ENCODE peak calls at places on chromosomes 1 and 21, in ten cellular contexts. One of them, this sample, is unnamed.

GRCh38 chr1:11707621-11708276 is 16.2 kb downstream of the DRAXIN start:
- DNase-seq in heart left ventricle: no peak
- DNase-seq in cardiac muscle cell: peak
- DNase-seq in nephron progenitor cell: no peak
- DNase-seq in hepatocyte: peak
- DNase-seq in activated B cell treated with CpG ODN at 0.5 μM for 24 hours: no peak
- DNase-seq in HFFc6: no peak
- DNase-seq in heart right ventricle: peak
- DNase-seq in BJ: no peak
- DNase-seq in ovary: no peak
- DNase-seq in this sample: no peak

GRCh38 chr1:207316141-207316540 is 5.3 kb upstream of the CD55 start:
- DNase-seq in heart left ventricle: no peak
- DNase-seq in cardiac muscle cell: no peak
- DNase-seq in nephron progenitor cell: no peak
- DNase-seq in hepatocyte: peak
- DNase-seq in activated B cell treated with CpG ODN at 0.5 μM for 24 hours: no peak
- DNase-seq in HFFc6: no peak
- DNase-seq in heart right ventricle: no peak
- DNase-seq in BJ: no peak
- DNase-seq in ovary: no peak
- DNase-seq in this sample: no peak

GRCh38 chr1:178238722-178239510 is 145.0 kb downstream of the RASAL2 start:
- DNase-seq in heart left ventricle: no peak
- DNase-seq in cardiac muscle cell: no peak
- DNase-seq in nephron progenitor cell: no peak
- DNase-seq in hepatocyte: peak
- DNase-seq in activated B cell treated with CpG ODN at 0.5 μM for 24 hours: no peak
- DNase-seq in HFFc6: peak
- DNase-seq in heart right ventricle: no peak
- DNase-seq in BJ: peak
- DNase-seq in ovary: no peak
- DNase-seq in this sample: no peak

GRCh38 chr1:27044613-27045091 is 32.0 kb upstream of the TENT5B start:
- DNase-seq in heart left ventricle: peak
- DNase-seq in cardiac muscle cell: peak
- DNase-seq in nephron progenitor cell: peak
- DNase-seq in hepatocyte: peak
- DNase-seq in activated B cell treated with CpG ODN at 0.5 μM for 24 hours: peak
- DNase-seq in HFFc6: peak
- DNase-seq in heart right ventricle: peak
- DNase-seq in BJ: no peak
- DNase-seq in ovary: peak
- DNase-seq in this sample: peak

GRCh38 chr1:158163000-158163947 is 17.4 kb upstream of the CD1D start:
- DNase-seq in heart left ventricle: no peak
- DNase-seq in cardiac muscle cell: no peak
- DNase-seq in nephron progenitor cell: no peak
- DNase-seq in hepatocyte: no peak
- DNase-seq in activated B cell treated with CpG ODN at 0.5 μM for 24 hours: no peak
- DNase-seq in HFFc6: no peak
- DNase-seq in heart right ventricle: no peak
- DNase-seq in BJ: no peak
- DNase-seq in ovary: no peak
- DNase-seq in this sample: no peak

GRCh38 chr1:6281511-6282402 is 20.9 kb upstream of the GPR153 start:
- DNase-seq in heart left ventricle: no peak
- DNase-seq in cardiac muscle cell: no peak
- DNase-seq in nephron progenitor cell: no peak
- DNase-seq in hepatocyte: peak
- DNase-seq in activated B cell treated with CpG ODN at 0.5 μM for 24 hours: no peak
- DNase-seq in HFFc6: no peak
- DNase-seq in heart right ventricle: no peak
- DNase-seq in BJ: no peak
- DNase-seq in ovary: no peak
- DNase-seq in this sample: no peak

GRCh38 chr1:23367451-23367790 is 2.2 kb downstream of the ZNF436 start:
- DNase-seq in heart left ventricle: no peak
- DNase-seq in cardiac muscle cell: no peak
- DNase-seq in nephron progenitor cell: no peak
- DNase-seq in hepatocyte: no peak
- DNase-seq in activated B cell treated with CpG ODN at 0.5 μM for 24 hours: no peak
- DNase-seq in HFFc6: no peak
- DNase-seq in heart right ventricle: no peak
- DNase-seq in BJ: no peak
- DNase-seq in ovary: no peak
- DNase-seq in this sample: no peak

GRCh38 chr1:154767315-154768240 is 102.5 kb downstream of the KCNN3 start:
- DNase-seq in heart left ventricle: no peak
- DNase-seq in cardiac muscle cell: no peak
- DNase-seq in nephron progenitor cell: no peak
- DNase-seq in hepatocyte: peak
- DNase-seq in activated B cell treated with CpG ODN at 0.5 μM for 24 hours: no peak
- DNase-seq in HFFc6: peak
- DNase-seq in heart right ventricle: peak
- DNase-seq in BJ: no peak
- DNase-seq in ovary: no peak
- DNase-seq in this sample: no peak

GRCh38 chr1:51736702-51737101 is 119.8 kb downstream of the OSBPL9 start:
- DNase-seq in heart left ventricle: no peak
- DNase-seq in cardiac muscle cell: peak
- DNase-seq in nephron progenitor cell: no peak
- DNase-seq in hepatocyte: peak
- DNase-seq in activated B cell treated with CpG ODN at 0.5 μM for 24 hours: no peak
- DNase-seq in HFFc6: peak
- DNase-seq in heart right ventricle: peak
- DNase-seq in BJ: no peak
- DNase-seq in ovary: no peak
- DNase-seq in this sample: no peak

DNA sequence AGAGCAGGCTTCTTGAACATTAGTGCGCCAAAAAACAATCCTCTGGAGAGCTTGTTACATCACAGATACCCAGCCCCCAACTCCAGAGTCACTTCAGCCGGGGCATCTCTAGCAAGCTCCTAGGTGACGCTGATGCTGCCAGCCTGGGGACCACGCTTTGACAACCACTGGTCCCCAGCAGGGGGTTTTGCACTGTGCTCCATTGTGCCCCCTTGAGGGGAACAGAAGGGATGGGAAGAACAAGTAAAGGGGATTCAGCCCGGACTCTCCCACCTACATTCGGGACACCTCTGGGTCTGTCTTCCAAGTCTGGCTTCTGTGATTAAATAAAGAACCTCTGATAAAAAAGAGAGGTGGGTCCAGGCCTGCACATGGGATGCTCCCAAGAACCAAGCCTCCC is 60.4 kb downstream of the ATP5PO start:
- DNase-seq in heart left ventricle: peak
- DNase-seq in cardiac muscle cell: no peak
- DNase-seq in nephron progenitor cell: no peak
- DNase-seq in hepatocyte: no peak
- DNase-seq in activated B cell treated with CpG ODN at 0.5 μM for 24 hours: no peak
- DNase-seq in HFFc6: no peak
- DNase-seq in heart right ventricle: no peak
- DNase-seq in BJ: no peak
- DNase-seq in ovary: no peak
- DNase-seq in this sample: no peak
- TF ChIP-seq CTCF in heart left ventricle: no peak
- TF ChIP-seq CTCF in cardiac muscle cell: peak
- TF ChIP-seq CTCF in nephron progenitor cell: no peak
- TF ChIP-seq CTCF in hepatocyte: no peak
- TF ChIP-seq CTCF in activated B cell treated with CpG ODN at 0.5 μM for 24 hours: no peak
- TF ChIP-seq CTCF in HFFc6: peak
- TF ChIP-seq CTCF in heart right ventricle: no peak
- TF ChIP-seq CTCF in BJ: no peak
- TF ChIP-seq CTCF in ovary: no peak
- TF ChIP-seq CTCF in this sample: peak

DNA sequence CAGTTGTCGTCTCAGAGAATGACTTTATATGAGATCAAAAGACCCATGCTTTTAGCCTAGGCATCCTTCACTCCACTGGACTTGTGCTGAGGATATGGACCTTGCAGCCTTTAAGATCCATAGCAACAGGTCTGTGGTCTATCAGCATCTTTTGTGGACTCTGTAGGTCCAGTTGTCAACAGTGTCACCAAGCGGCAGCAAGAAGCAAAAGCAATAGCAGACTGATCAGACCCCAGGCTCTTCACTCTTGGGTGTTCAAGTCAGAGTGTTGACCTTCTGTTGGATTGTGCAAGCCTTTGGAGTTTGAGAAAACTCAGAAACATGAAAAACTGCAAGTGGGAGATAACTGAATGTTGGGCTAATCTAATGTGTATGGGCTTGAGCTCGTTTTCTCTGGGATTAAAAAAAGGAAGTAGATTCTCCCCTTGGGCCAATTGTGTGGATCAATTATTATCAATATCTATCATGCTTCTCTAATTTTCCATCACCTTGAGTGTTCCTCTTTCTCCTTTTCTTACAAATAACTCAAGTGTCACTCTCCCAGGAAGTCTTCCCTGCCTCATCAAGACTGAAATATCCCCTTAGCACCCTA is 144.2 kb downstream of the LYPLAL1 start:
- DNase-seq in heart left ventricle: no peak
- DNase-seq in cardiac muscle cell: peak
- DNase-seq in nephron progenitor cell: peak
- DNase-seq in hepatocyte: peak
- DNase-seq in activated B cell treated with CpG ODN at 0.5 μM for 24 hours: no peak
- DNase-seq in HFFc6: no peak
- DNase-seq in heart right ventricle: no peak
- DNase-seq in BJ: no peak
- DNase-seq in ovary: no peak
- DNase-seq in this sample: no peak
- TF ChIP-seq CTCF in heart left ventricle: no peak
- TF ChIP-seq CTCF in cardiac muscle cell: peak
- TF ChIP-seq CTCF in nephron progenitor cell: peak
- TF ChIP-seq CTCF in hepatocyte: peak
- TF ChIP-seq CTCF in activated B cell treated with CpG ODN at 0.5 μM for 24 hours: no peak
- TF ChIP-seq CTCF in HFFc6: no peak
- TF ChIP-seq CTCF in heart right ventricle: no peak
- TF ChIP-seq CTCF in BJ: peak
- TF ChIP-seq CTCF in ovary: no peak
- TF ChIP-seq CTCF in this sample: peak

GRCh38 chr1:95287825-95288224 is 53.8 kb downstream of the RWDD3 start:
- DNase-seq in heart left ventricle: no peak
- DNase-seq in cardiac muscle cell: no peak
- DNase-seq in nephron progenitor cell: no peak
- DNase-seq in hepatocyte: peak
- DNase-seq in activated B cell treated with CpG ODN at 0.5 μM for 24 hours: no peak
- DNase-seq in HFFc6: no peak
- DNase-seq in heart right ventricle: no peak
- DNase-seq in BJ: no peak
- DNase-seq in ovary: no peak
- DNase-seq in this sample: no peak

GRCh38 chr1:95282496-95282850 is 48.5 kb downstream of the RWDD3 start:
- DNase-seq in heart left ventricle: no peak
- DNase-seq in cardiac muscle cell: no peak
- DNase-seq in nephron progenitor cell: no peak
- DNase-seq in hepatocyte: no peak
- DNase-seq in activated B cell treated with CpG ODN at 0.5 μM for 24 hours: no peak
- DNase-seq in HFFc6: no peak
- DNase-seq in heart right ventricle: no peak
- DNase-seq in BJ: no peak
- DNase-seq in ovary: no peak
- DNase-seq in this sample: no peak

GRCh38 chr1:95286479-95286878 is 52.5 kb downstream of the RWDD3 start:
- DNase-seq in heart left ventricle: no peak
- DNase-seq in cardiac muscle cell: no peak
- DNase-seq in nephron progenitor cell: no peak
- DNase-seq in hepatocyte: no peak
- DNase-seq in activated B cell treated with CpG ODN at 0.5 μM for 24 hours: no peak
- DNase-seq in HFFc6: no peak
- DNase-seq in heart right ventricle: no peak
- DNase-seq in BJ: no peak
- DNase-seq in ovary: no peak
- DNase-seq in this sample: peak

GRCh38 chr1:95284420-95284819 is 50.4 kb downstream of the RWDD3 start:
- DNase-seq in heart left ventricle: no peak
- DNase-seq in cardiac muscle cell: no peak
- DNase-seq in nephron progenitor cell: no peak
- DNase-seq in hepatocyte: no peak
- DNase-seq in activated B cell treated with CpG ODN at 0.5 μM for 24 hours: no peak
- DNase-seq in HFFc6: no peak
- DNase-seq in heart right ventricle: no peak
- DNase-seq in BJ: no peak
- DNase-seq in ovary: no peak
- DNase-seq in this sample: no peak

DNA sequence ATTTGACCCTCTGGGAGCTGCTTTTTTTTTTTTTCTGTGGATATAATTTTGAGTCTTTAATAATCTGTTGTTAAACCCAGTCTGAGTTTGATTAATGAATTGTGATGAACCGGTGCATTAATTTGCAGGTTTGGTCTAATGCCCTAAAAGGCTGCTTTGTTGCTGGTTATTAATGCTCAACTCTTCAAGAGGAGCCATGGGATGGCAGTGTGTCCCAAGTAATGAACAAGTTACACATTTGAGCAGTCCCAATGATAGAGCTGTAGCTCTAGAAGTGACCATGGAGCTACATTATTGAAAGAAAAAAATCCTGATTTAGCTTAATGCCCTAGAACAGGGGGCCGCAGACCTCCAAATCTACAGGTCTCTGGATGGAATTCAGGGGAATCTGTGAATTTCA is 53.1 kb downstream of the RWDD3 start:
- DNase-seq in heart left ventricle: no peak
- DNase-seq in cardiac muscle cell: peak
- DNase-seq in nephron progenitor cell: no peak
- DNase-seq in hepatocyte: no peak
- DNase-seq in activated B cell treated with CpG ODN at 0.5 μM for 24 hours: no peak
- DNase-seq in HFFc6: no peak
- DNase-seq in heart right ventricle: no peak
- DNase-seq in BJ: no peak
- DNase-seq in ovary: no peak
- DNase-seq in this sample: no peak
- TF ChIP-seq CTCF in heart left ventricle: no peak
- TF ChIP-seq CTCF in cardiac muscle cell: no peak
- TF ChIP-seq CTCF in nephron progenitor cell: no peak
- TF ChIP-seq CTCF in hepatocyte: peak
- TF ChIP-seq CTCF in activated B cell treated with CpG ODN at 0.5 μM for 24 hours: no peak
- TF ChIP-seq CTCF in HFFc6: no peak
- TF ChIP-seq CTCF in heart right ventricle: no peak
- TF ChIP-seq CTCF in BJ: no peak
- TF ChIP-seq CTCF in ovary: no peak
- TF ChIP-seq CTCF in this sample: peak

DNA sequence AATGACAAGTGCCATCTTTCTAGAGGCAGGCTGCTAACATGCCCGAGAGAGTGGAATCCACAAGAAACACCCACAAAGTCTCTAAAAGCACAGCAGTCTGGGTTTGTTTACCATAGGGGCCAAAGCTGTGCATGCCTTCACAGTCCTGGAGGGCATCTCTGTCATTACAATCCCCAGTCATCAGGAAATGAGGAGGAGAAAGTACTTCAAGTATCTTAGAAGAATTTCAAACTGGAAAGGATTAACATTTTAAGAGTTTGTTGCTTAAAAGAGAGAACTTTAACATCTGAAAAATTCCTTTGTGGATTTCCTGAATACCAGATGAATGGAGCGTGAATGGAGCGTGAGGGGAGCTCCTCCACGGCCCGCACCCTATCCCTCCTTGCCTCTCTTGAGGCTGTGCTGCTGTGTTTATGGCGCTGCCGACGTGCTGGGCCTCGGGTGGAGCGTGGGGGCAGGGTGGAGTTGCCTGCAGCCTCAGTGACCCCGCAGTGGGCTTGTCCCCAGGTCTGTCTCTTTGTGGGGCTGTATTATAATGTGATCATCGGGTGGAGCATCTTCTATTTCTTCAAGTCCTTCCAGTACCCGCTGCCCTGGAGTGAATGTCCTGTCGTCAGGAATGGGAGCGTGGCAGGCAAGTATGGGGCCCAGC is 23.3 kb downstream of the SLC6A17 start:
- DNase-seq in heart left ventricle: no peak
- DNase-seq in cardiac muscle cell: no peak
- DNase-seq in nephron progenitor cell: no peak
- DNase-seq in hepatocyte: no peak
- DNase-seq in activated B cell treated with CpG ODN at 0.5 μM for 24 hours: no peak
- DNase-seq in HFFc6: peak
- DNase-seq in heart right ventricle: no peak
- DNase-seq in BJ: peak
- DNase-seq in ovary: no peak
- DNase-seq in this sample: no peak
- TF ChIP-seq CTCF in heart left ventricle: no peak
- TF ChIP-seq CTCF in cardiac muscle cell: no peak
- TF ChIP-seq CTCF in nephron progenitor cell: no peak
- TF ChIP-seq CTCF in hepatocyte: no peak
- TF ChIP-seq CTCF in activated B cell treated with CpG ODN at 0.5 μM for 24 hours: no peak
- TF ChIP-seq CTCF in HFFc6: peak
- TF ChIP-seq CTCF in heart right ventricle: no peak
- TF ChIP-seq CTCF in BJ: peak
- TF ChIP-seq CTCF in ovary: no peak
- TF ChIP-seq CTCF in this sample: no peak

This sample was measured in progenitor cell of endocrine pancreas.